ENCODE peak calls at places on chromosomes 11 and 22, in seven cellular contexts. K is fibroblast of lung, F is Karpas-422, O is GM12878, X is GM23248, T is H9, H is neural progenitor cell. E is an unnamed sample.

GRCh38 chr11:100867601-100868000 is 180.5 kb downstream of the ARHGAP42 start:
- DNase-seq in X (no peak), T (no peak), H (peak; percentile 29), F (no peak), K (no peak), O (no peak), E (no peak)

GRCh38 chr11:27171391-27171790 is 130.8 kb downstream of the BBOX1 start:
- DNase-seq in F (no peak), X (peak; percentile 39), H (no peak), O (no peak), T (no peak), K (peak; percentile 69), E (peak; percentile 48)

GRCh38 chr11:126084608-126084912 is 21.9 kb upstream of the CDON start:
- DNase-seq in O (no peak), H (no peak), X (no peak), T (no peak), F (no peak), K (no peak), E (no peak)

GRCh38 chr11:26830757-26831156 is 108.9 kb upstream of the SLC5A12 start:
- DNase-seq in O (no peak), T (no peak), K (no peak), F (no peak), H (no peak), X (no peak), E (no peak)

GRCh38 chr11:10450451-10451398 is 4.3 kb upstream of the AMPD3 start:
- DNase-seq in T (peak; percentile 78), H (peak; percentile 72), X (peak; percentile 45), F (no peak), K (peak; percentile 24), O (no peak), E (peak; percentile 50)

GRCh38 chr22:21643533-21644357 is 1.6 kb downstream of the SDF2L1 start:
- DNase-seq in X (no peak), T (no peak), O (no peak), K (no peak), F (no peak), H (no peak), E (no peak)

GRCh38 chr11:124152770-124153407 is 30.3 kb upstream of the OR10D3 start:
- DNase-seq in T (no peak), X (no peak), O (no peak), F (no peak), K (no peak), H (no peak), E (no peak)

GRCh38 chr11:76788661-76789442 is 5.7 kb downstream of the TSKU start:
- DNase-seq in X (no peak), F (no peak), K (no peak), T (no peak), O (no peak), H (no peak), E (peak; percentile 98)

GRCh38 chr11:80798189-80798588 is 1357.4 kb upstream of the TENM4 start:
- DNase-seq in T (no peak), K (no peak), O (no peak), H (peak; percentile 62), X (no peak), F (no peak), E (no peak)

GRCh38 chr11:47144541-47144940 is 32.1 kb downstream of the ARFGAP2 start:
- DNase-seq in X (no peak), O (no peak), K (no peak), F (no peak), T (no peak), H (no peak), E (no peak)

GRCh38 chr11:120744016-120744994 is 232.8 kb downstream of the GRIK4 start:
- DNase-seq in H (no peak), X (no peak), T (no peak), F (no peak), K (no peak), O (no peak), E (no peak)

GRCh38 chr22:24418786-24419479 is 8.5 kb upstream of the ADORA2A start:
- DNase-seq in H (no peak), F (peak; percentile 57), T (no peak), K (no peak), O (no peak), X (no peak), E (no peak)

GRCh38 chr11:10019906-10020682 is 273.9 kb downstream of the SBF2 start:
- DNase-seq in F (peak; percentile 40), O (no peak), H (no peak), T (no peak), K (no peak), X (peak; percentile 5), E (no peak)

GRCh38 chr22:20219667-20220628 is 48.2 kb downstream of the RTN4R start:
- DNase-seq in F (peak; percentile 58), K (no peak), O (no peak), T (no peak), X (no peak), H (no peak), E (no peak)

GRCh38 chr11:911031-911889 is 650 bp upstream of the CHID1 start:
- DNase-seq in H (peak; percentile 76), K (peak; percentile 83), O (no peak), F (peak; percentile 76), X (peak; percentile 92), T (peak; percentile 60), E (peak; percentile 38)

GRCh38 chr22:45994516-45995404 is 17.8 kb upstream of the WNT7B start:
- DNase-seq in K (no peak), X (peak; percentile 80), O (no peak), H (peak; percentile 77), T (peak; percentile 87), F (peak; percentile 87), E (peak; percentile 40)
- H3K9ac ChIP-seq in K (no peak overlapping the region), X (peak overlapping the region; percentile 53), O (no peak overlapping the region), H (no peak overlapping the region), T (no peak overlapping the region), F (no peak overlapping the region), E (no peak overlapping the region)

GRCh38 chr22:42172385-42173172 is 42.0 kb upstream of the CYP2D6 start:
- DNase-seq in T (no peak), X (peak; percentile 38), O (no peak), K (peak; percentile 47), F (peak; percentile 68), H (no peak), E (no peak)

GRCh38 chr22:42171946-42172345 is 41.3 kb upstream of the CYP2D6 start:
- DNase-seq in T (no peak), X (no peak), F (no peak), K (no peak), O (no peak), H (no peak), E (peak; percentile 47)

GRCh38 chr22:42173183-42173926 is 42.7 kb upstream of the CYP2D6 start:
- DNase-seq in X (no peak), K (no peak), F (no peak), T (no peak), O (no peak), H (no peak), E (no peak)

GRCh38 chr22:42176271-42176670 is 45.7 kb upstream of the CYP2D6 start:
- DNase-seq in H (no peak), F (no peak), K (no peak), T (no peak), X (no peak), O (no peak), E (no peak)

GRCh38 chr22:42174062-42174461 is 43.5 kb upstream of the CYP2D6 start:
- DNase-seq in O (no peak), F (no peak), H (no peak), X (no peak), T (no peak), K (peak; percentile 34), E (no peak)
- H4K20me1 ChIP-seq in O (no peaks in the 10 kb centered on the region), F (peaks cover 9% of the 10 kb centered on the region), H (peaks cover 81% of the 10 kb centered on the region), X (peaks cover 29% of the 10 kb centered on the region), T (peaks cover 2% of the 10 kb centered on the region), K (no peaks in the 10 kb centered on the region), E (no peaks in the 10 kb centered on the region)

DNA sequence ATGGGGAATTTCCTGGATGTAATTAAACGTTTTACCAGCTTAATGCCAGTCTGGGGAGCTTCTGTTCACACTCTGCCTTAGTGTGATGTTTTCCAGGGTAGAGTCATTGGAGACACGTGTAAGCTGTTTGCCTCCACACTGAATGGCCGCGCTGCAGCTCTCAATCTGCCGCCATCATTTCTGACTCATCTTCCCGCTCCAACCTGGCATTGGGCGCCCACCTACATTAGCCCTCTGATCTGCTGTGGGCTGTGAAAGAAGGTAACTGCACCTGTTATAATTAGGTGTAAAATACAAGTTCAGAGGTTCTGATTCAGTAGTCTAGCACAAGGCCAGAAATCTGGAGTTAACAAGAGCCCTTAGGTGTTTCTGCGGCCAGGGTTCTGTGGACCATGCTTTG is 54.6 kb downstream of the MN1 start:
- DNase-seq in T (no peak), F (no peak), H (no peak), O (no peak), K (no peak), X (no peak), E (no peak)
- H2AFZ ChIP-seq in T (no peak overlapping the region), F (no peak overlapping the region), H (no peak overlapping the region), O (no peak overlapping the region), K (no peak overlapping the region), X (no peak overlapping the region), E (no peak overlapping the region)

GRCh38 chr11:60783141-60783484 is 2.0 kb upstream of the MS4A10 start:
- DNase-seq in O (no peak), X (no peak), F (no peak), K (no peak), H (no peak), T (no peak), E (no peak)

GRCh38 chr11:60780065-60780464 is 5.1 kb upstream of the MS4A10 start:
- DNase-seq in X (no peak), T (no peak), O (no peak), F (no peak), K (no peak), H (no peak), E (no peak)

GRCh38 chr11:60782393-60783140 is 2.6 kb upstream of the MS4A10 start:
- DNase-seq in O (no peak), T (no peak), K (no peak), F (no peak), X (no peak), H (no peak), E (no peak)

GRCh38 chr11:60783911-60784310 is 1.2 kb upstream of the MS4A10 start:
- DNase-seq in X (no peak), H (no peak), O (no peak), F (no peak), T (no peak), K (no peak), E (no peak)

GRCh38 chr11:60781286-60782044 is 3.7 kb upstream of the MS4A10 start:
- DNase-seq in F (no peak), K (no peak), T (no peak), X (no peak), H (no peak), O (no peak), E (no peak)
- H3K9ac ChIP-seq in F (no peak overlapping the region), K (no peak overlapping the region), T (no peak overlapping the region), X (no peak overlapping the region), H (no peak overlapping the region), O (no peak overlapping the region), E (no peak overlapping the region)

GRCh38 chr22:38308791-38309498 is 8.3 kb downstream of the CSNK1E start:
- DNase-seq in H (no peak), X (no peak), F (no peak), O (no peak), T (no peak), K (no peak), E (no peak)
- H4K20me1 ChIP-seq in H (peaks cover 100% of the 10 kb centered on the region), X (peaks cover 21% of the 10 kb centered on the region), F (peaks cover 52% of the 10 kb centered on the region), O (no peaks in the 10 kb centered on the region), T (peaks cover 3% of the 10 kb centered on the region), K (peaks cover 3% of the 10 kb centered on the region), E (no peaks in the 10 kb centered on the region)